ENCODE peak calls at places on chromosome 15, in nine cellular contexts. A is stomach, Q is K562, B is HepG2, M is tibial nerve, J is A549, V is sigmoid colon, W is esophagus muscularis mucosa, P is SK-N-SH. C is an unnamed sample.

GRCh38 chr15:62665449-62665848 is 377.1 kb upstream of the TPM1 start:
- DNase-seq in W (no peak), B (peak), A (no peak), J (no peak), V (no peak), Q (no peak), P (no peak), M (no peak), C (no peak)

GRCh38 chr15:34650177-34650576 is 66.7 kb upstream of the GOLGA8B start:
- DNase-seq in B (no peak), J (no peak), W (no peak), V (no peak), A (no peak), Q (peak), M (no peak), P (no peak), C (no peak)

GRCh38 chr15:45378913-45379262 is 544 bp upstream of the GATM start:
- DNase-seq in W (no peak), M (no peak), Q (no peak), B (no peak), J (no peak), P (no peak), A (no peak), V (no peak), C (no peak)

GRCh38 chr15:65653341-65653740 is 31.6 kb downstream of the SLC24A1 start:
- DNase-seq in B (no peak), J (no peak), M (no peak), W (no peak), P (no peak), V (no peak), A (no peak), Q (no peak), C (no peak)

GRCh38 chr15:64619880-64620839 is 155.2 kb downstream of the RBPMS2 start:
- DNase-seq in P (no peak), V (no peak), M (no peak), W (no peak), A (no peak), J (no peak), B (no peak), Q (no peak), C (no peak)

GRCh38 chr15:88219623-88220022 is 36.9 kb downstream of the NTRK3 start:
- DNase-seq in A (no peak), V (no peak), Q (no peak), W (no peak), M (no peak), P (no peak), J (no peak), B (no peak), C (no peak)

GRCh38 chr15:89299896-89300295 is 34.7 kb downstream of the POLG start:
- DNase-seq in B (no peak), P (no peak), Q (no peak), W (no peak), A (no peak), M (no peak), V (no peak), J (no peak), C (no peak)

GRCh38 chr15:63357657-63358161 is 23.9 kb downstream of the CA12 start:
- DNase-seq in J (no peak), A (no peak), V (peak), P (no peak), Q (no peak), M (no peak), W (no peak), B (no peak), C (peak)

GRCh38 chr15:28894631-28895030 is 8.9 kb downstream of the APBA2 start:
- DNase-seq in J (no peak), M (no peak), B (no peak), W (no peak), Q (no peak), A (no peak), V (peak), P (no peak), C (no peak)

GRCh38 chr15:82045179-82045891 is 483 bp downstream of the MEX3B start:
- DNase-seq in J (peak), A (no peak), V (peak), Q (no peak), P (peak), W (no peak), M (peak), B (no peak), C (peak)

GRCh38 chr15:59688383-59688887 is 685 bp downstream of the BNIP2 start:
- DNase-seq in P (no peak), A (no peak), J (peak), W (no peak), V (peak), M (peak), Q (no peak), B (peak), C (no peak)

GRCh38 chr15:35737521-35737920 is 191.6 kb upstream of the DPH6 start:
- DNase-seq in J (no peak), M (no peak), A (no peak), V (no peak), Q (no peak), P (no peak), B (no peak), W (no peak), C (no peak)

GRCh38 chr15:65245096-65245849 is 34.0 kb upstream of the CILP start:
- DNase-seq in P (no peak), V (peak), J (no peak), Q (no peak), W (peak), A (no peak), B (peak), M (no peak), C (peak)

GRCh38 chr15:68783226-68784054 is 37.3 kb downstream of the ANP32A start:
- DNase-seq in B (peak), Q (peak), P (peak), J (peak), A (peak), W (no peak), M (no peak), V (peak), C (peak)

GRCh38 chr15:99436472-99437314 is 129.1 kb upstream of the MEF2A start:
- DNase-seq in M (no peak), W (no peak), Q (no peak), P (no peak), A (peak), B (no peak), J (no peak), V (peak), C (no peak)

GRCh38 chr15:47673343-47673761 is 44.0 kb upstream of the SEMA6D start:
- DNase-seq in J (no peak), A (no peak), P (peak), Q (no peak), V (no peak), B (no peak), M (peak), W (no peak), C (no peak)

GRCh38 chr15:51348688-51349087 is 7.2 kb downstream of the GLDN start:
- DNase-seq in B (no peak), P (no peak), W (no peak), A (no peak), J (no peak), Q (no peak), M (no peak), V (no peak), C (no peak)

GRCh38 chr15:101549647-101550046 is 60.1 kb upstream of the PCSK6 start:
- DNase-seq in V (peak), Q (no peak), M (no peak), W (no peak), J (no peak), P (no peak), A (no peak), B (no peak), C (no peak)

GRCh38 chr15:68374346-68374745 is 57.6 kb downstream of the ITGA11 start:
- DNase-seq in W (no peak), A (peak), V (peak), P (no peak), Q (no peak), M (no peak), J (no peak), B (no peak), C (no peak)

GRCh38 chr15:100914876-100915275 is 4.3 kb upstream of the LRRK1 start:
- DNase-seq in P (no peak), A (no peak), M (no peak), W (no peak), J (no peak), V (no peak), Q (no peak), B (no peak), C (no peak)

GRCh38 chr15:48614051-48614450 is 31.5 kb downstream of the FBN1 start:
- DNase-seq in W (no peak), Q (no peak), M (no peak), P (no peak), B (no peak), V (no peak), J (no peak), A (no peak), C (no peak)

GRCh38 chr15:90557651-90558084 is 27.9 kb downstream of the CRTC3 start:
- DNase-seq in P (peak), Q (no peak), W (no peak), B (no peak), J (no peak), V (peak), M (peak), A (peak), C (peak)

GRCh38 chr15:37877851-37878577 is 56.4 kb upstream of the TMCO5A start:
- DNase-seq in W (no peak), V (no peak), A (no peak), Q (no peak), P (no peak), M (no peak), J (no peak), B (no peak), C (no peak)

GRCh38 chr15:71800835-71801745 is 9.3 kb upstream of the NR2E3 start:
- DNase-seq in A (peak), P (peak), Q (peak), B (peak), J (peak), V (no peak), M (peak), W (no peak), C (peak)

GRCh38 chr15:66785637-66786036 is 83.6 kb downstream of the SMAD6 start:
- DNase-seq in V (no peak), M (no peak), W (no peak), J (no peak), B (no peak), A (no peak), P (no peak), Q (no peak), C (no peak)

GRCh38 chr15:71844916-71845315 is 34.6 kb downstream of the NR2E3 start:
- DNase-seq in V (no peak), W (no peak), A (no peak), Q (no peak), M (no peak), B (no peak), P (no peak), J (no peak), C (no peak)

GRCh38 chr15:74976159-74976558 is 19.2 kb upstream of the SCAMP5 start:
- DNase-seq in V (no peak), A (no peak), B (no peak), M (no peak), P (no peak), Q (no peak), W (no peak), J (no peak), C (no peak)

GRCh38 chr15:88848203-88848602 is 45.0 kb downstream of the ACAN start:
- DNase-seq in W (no peak), Q (no peak), J (no peak), M (no peak), V (no peak), P (no peak), B (no peak), A (no peak), C (no peak)

GRCh38 chr15:66722757-66723540 is 20.9 kb downstream of the SMAD6 start:
- DNase-seq in B (no peak), W (no peak), M (no peak), V (no peak), J (no peak), Q (no peak), A (no peak), P (no peak), C (no peak)

GRCh38 chr15:40217166-40217785 is 21.6 kb upstream of the PAK6 start:
- DNase-seq in M (peak), B (peak), V (no peak), Q (peak), P (peak), A (peak), J (peak), W (no peak), C (peak)

GRCh38 chr15:63539517-63539916 is 35.1 kb downstream of the USP3 start:
- DNase-seq in B (no peak), M (peak), Q (no peak), V (no peak), P (no peak), W (no peak), A (peak), J (no peak), C (peak)

GRCh38 chr15:23532019-23532418 is 33.5 kb upstream of the MKRN3 start:
- DNase-seq in A (no peak), Q (no peak), J (no peak), P (no peak), W (no peak), M (no peak), B (no peak), V (no peak), C (no peak)

DNA sequence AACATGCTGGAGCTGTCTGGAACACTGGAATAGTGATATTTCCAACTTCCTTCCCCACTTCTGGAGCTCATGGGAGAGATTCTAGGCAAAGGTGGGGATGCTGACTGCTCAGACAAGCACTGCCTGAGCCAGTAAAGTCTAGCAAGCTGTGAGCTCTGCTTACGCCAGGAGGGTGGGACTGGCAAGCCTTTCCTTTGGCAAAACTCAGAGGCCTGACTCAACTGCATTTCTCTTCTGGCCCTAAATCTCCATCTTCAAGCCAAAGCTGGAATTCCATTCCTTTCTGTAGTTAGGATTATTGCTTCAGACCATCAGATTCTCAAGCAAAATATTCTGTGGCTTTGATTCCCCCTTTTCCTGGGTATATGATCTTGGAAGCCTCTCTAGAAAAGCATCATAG is 20.3 kb upstream of the EPB42 start:
- DNase-seq in W (no peak), B (no peak), M (peak), P (no peak), J (no peak), V (peak), A (no peak), Q (no peak), C (peak)
- TF ChIP-seq EP300 in W (no peak), B (no peak), M (peak), P (no peak), J (no peak), V (no peak), A (no peak), Q (no peak), C (no peak)

GRCh38 chr15:43071451-43071850 is 34.4 kb downstream of the UBR1 start:
- DNase-seq in W (no peak), B (no peak), P (no peak), Q (no peak), J (no peak), A (no peak), V (no peak), M (no peak), C (no peak)

GRCh38 chr15:43070893-43071292 is 34.9 kb downstream of the UBR1 start:
- DNase-seq in Q (no peak), J (no peak), M (no peak), V (no peak), P (no peak), B (no peak), W (no peak), A (no peak), C (no peak)

GRCh38 chr15:43070249-43070648 is 35.6 kb downstream of the UBR1 start:
- DNase-seq in A (no peak), W (no peak), B (no peak), Q (no peak), P (no peak), V (no peak), J (no peak), M (no peak), C (no peak)

DNA sequence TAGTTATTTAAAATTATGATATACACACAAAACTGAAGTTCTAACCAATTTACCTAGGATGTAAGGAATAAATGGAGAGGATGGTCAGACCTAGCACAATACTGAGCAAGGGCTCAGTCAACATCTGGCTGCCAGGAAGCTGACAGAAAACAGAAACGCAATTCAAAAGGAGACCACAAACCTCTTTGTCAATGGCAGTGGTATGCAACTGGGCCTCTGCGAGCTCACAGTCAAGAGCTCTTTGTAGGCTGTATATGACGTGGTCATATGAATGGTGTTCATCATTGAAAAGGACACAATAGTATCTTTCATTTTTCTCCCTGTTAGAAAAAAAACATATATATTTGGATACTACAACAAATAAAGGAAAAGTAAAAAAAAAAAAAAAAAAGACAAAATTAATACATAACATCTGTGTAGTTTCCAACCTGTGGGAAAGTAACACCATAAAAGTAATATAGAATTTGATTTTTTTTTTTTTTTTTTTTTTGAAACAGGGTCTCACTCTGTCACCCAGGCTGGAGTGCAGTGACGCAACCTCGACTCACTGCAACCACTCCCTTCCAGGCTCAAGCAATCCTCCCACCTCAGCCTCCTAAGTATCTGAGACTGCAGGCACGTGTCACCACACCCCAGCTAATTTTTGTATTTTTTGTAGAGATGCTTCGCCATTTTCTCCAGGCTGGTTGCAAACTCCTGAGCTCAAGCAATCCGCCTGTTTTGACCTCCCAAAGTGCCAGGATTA is 37.9 kb downstream of the UBR1 start:
- DNase-seq in J (no peak), P (no peak), Q (no peak), M (no peak), B (peak), W (no peak), V (no peak), A (no peak), C (no peak)
- TF ChIP-seq EP300 in J (no peak), P (no peak), Q (no peak), M (no peak), B (no peak), W (no peak), V (no peak), A (no peak), C (no peak)

GRCh38 chr15:78325092-78325843 is 14.9 kb upstream of the CRABP1 start:
- DNase-seq in W (no peak), J (no peak), Q (no peak), P (no peak), A (no peak), M (no peak), B (no peak), V (no peak), C (no peak)
- TF ChIP-seq EP300 in W (no peak), J (no peak), Q (no peak), P (no peak), A (no peak), M (no peak), B (no peak), V (no peak), C (no peak)

GRCh38 chr15:39172380-39173281 is 408.2 kb upstream of the THBS1 start:
- DNase-seq in P (no peak), W (no peak), B (peak), A (no peak), V (peak), Q (no peak), M (no peak), J (no peak), C (no peak)
- TF ChIP-seq EP300 in P (no peak), W (no peak), B (no peak), A (no peak), V (no peak), Q (no peak), M (peak), J (no peak), C (no peak)

GRCh38 chr15:92438471-92438870 is 44.8 kb downstream of the ST8SIA2 start:
- DNase-seq in J (no peak), A (no peak), M (no peak), W (no peak), V (no peak), Q (no peak), P (no peak), B (no peak), C (no peak)
- TF ChIP-seq EP300 in J (no peak), A (no peak), M (no peak), W (no peak), V (no peak), Q (no peak), P (no peak), B (no peak), C (no peak)

GRCh38 chr15:58048261-58048660 is 17.2 kb downstream of the ALDH1A2 start:
- DNase-seq in P (no peak), W (no peak), Q (no peak), B (no peak), M (no peak), V (no peak), A (no peak), J (no peak), C (no peak)
- TF ChIP-seq EP300 in P (no peak), W (no peak), Q (no peak), B (no peak), M (no peak), V (no peak), A (no peak), J (no peak), C (no peak)

C was measured in transverse colon.